ENCODE peak calls at places on chromosome 7, in ten cellular contexts. U is HT-29; H is left cardiac atrium; X is CD8-positive, alpha-beta T cell; R is activated effector memory CD4-positive, alpha-beta T cell treated with Interleukin-2 at 50 U/mL for 16 hours; W is body of pancreas; D is mesendoderm; B is H4; N is stomach; L is T1000. Z is an unnamed sample.

GRCh38 chr7:135980665-135981180 is 3.6 kb upstream of the MTPN start:
- DNase-seq in X (peak), R (peak), N (peak), U (no peak), L (no peak), D (no peak), H (no peak), B (peak), W (no peak), Z (no peak)

GRCh38 chr7:149820622-149821190 is 17.5 kb upstream of the ZNF862 start:
- DNase-seq in D (no peak), R (no peak), W (no peak), U (no peak), H (no peak), N (no peak), X (no peak), L (no peak), B (no peak), Z (peak)

GRCh38 chr7:55078465-55079372 is 59.9 kb downstream of the EGFR start:
- DNase-seq in H (no peak), D (peak), R (no peak), X (no peak), W (no peak), L (no peak), B (no peak), N (peak), U (peak), Z (no peak)

GRCh38 chr7:134546903-134547737 is 1.8 kb upstream of the AKR1B15 start:
- DNase-seq in R (peak), D (peak), N (peak), U (peak), B (peak), W (peak), H (peak), X (peak), L (peak), Z (no peak)

GRCh38 chr7:38453187-38453586 is 178.0 kb downstream of the AMPH start:
- DNase-seq in N (no peak), B (no peak), U (no peak), R (no peak), X (no peak), H (no peak), L (no peak), W (no peak), D (peak), Z (no peak)

GRCh38 chr7:128920913-128921582 is 10.5 kb upstream of the KCP start:
- DNase-seq in L (no peak), R (no peak), H (peak), W (no peak), B (no peak), D (no peak), U (no peak), X (no peak), N (peak), Z (peak)

GRCh38 chr7:38851321-38851720 is 57.7 kb downstream of the VPS41 start:
- DNase-seq in N (no peak), D (no peak), B (no peak), W (no peak), R (no peak), L (no peak), U (no peak), X (no peak), H (no peak), Z (no peak)

GRCh38 chr7:116571037-116571436 is 46.2 kb downstream of the CAV1 start:
- DNase-seq in R (no peak), N (no peak), L (no peak), U (no peak), W (no peak), H (no peak), D (no peak), B (peak), X (no peak), Z (no peak)

GRCh38 chr7:6576024-6576866 is 1.0 kb upstream of the ZDHHC4 start:
- DNase-seq in N (no peak), H (peak), D (peak), R (no peak), W (no peak), X (no peak), B (no peak), U (no peak), L (no peak), Z (no peak)

GRCh38 chr7:143487566-143487965 is 9.9 kb downstream of the TAS2R41 start:
- DNase-seq in D (no peak), B (peak), N (no peak), U (no peak), X (no peak), H (peak), R (no peak), W (peak), L (no peak), Z (peak)

GRCh38 chr7:129401968-129402860 is 32.0 kb upstream of the STRIP2 start:
- DNase-seq in H (no peak), B (no peak), R (no peak), D (peak), N (no peak), U (no peak), W (no peak), X (no peak), L (no peak), Z (no peak)

GRCh38 chr7:89477991-89478390 is 676.3 kb upstream of the STEAP1 start:
- DNase-seq in N (no peak), U (no peak), D (peak), W (no peak), H (no peak), R (no peak), L (no peak), X (no peak), B (no peak), Z (no peak)

GRCh38 chr7:74042746-74043522 is 15.0 kb downstream of the ELN start:
- DNase-seq in H (no peak), R (no peak), L (no peak), B (no peak), W (peak), U (no peak), X (no peak), N (peak), D (no peak), Z (no peak)

Z was measured in kidney.